ENCODE peak calls at places on chromosomes 1 and 21, in four cellular contexts. Z, Q, D and E are unnamed samples.

GRCh38 chr1:26996024-26996423 is 2.5 kb downstream of the TRNP1 start:
- DNase-seq in Q (no peak), Z (no peak), D (no peak), E (no peak)

GRCh38 chr21:46295177-46295711 is 9.1 kb downstream of the YBEY start:
- DNase-seq in Q (no peak), D (peak; percentile 39), Z (no peak), E (no peak)

GRCh38 chr1:53959664-53960250 is 13.6 kb downstream of the LRRC42 start:
- DNase-seq in Z (no peak), Q (no peak), D (peak; percentile 15), E (peak; percentile 42)

GRCh38 chr1:22508329-22508728 is 55.0 kb upstream of the EPHA8 start:
- DNase-seq in Z (no peak), Q (no peak), D (no peak), E (no peak)

GRCh38 chr1:175471039-175471800 is 272.2 kb downstream of the TNR start:
- DNase-seq in D (no peak), Z (no peak), Q (peak; percentile 47), E (no peak)

GRCh38 chr1:48524892-48525467 is 53.0 kb upstream of the SPATA6 start:
- DNase-seq in Z (no peak), Q (no peak), D (no peak), E (no peak)

GRCh38 chr1:9753121-9753531 is 70.6 kb downstream of the CLSTN1 start:
- DNase-seq in D (no peak), Z (no peak), Q (no peak), E (no peak)

GRCh38 chr1:105632342-105633196 is 1423.9 kb upstream of the PRMT6 start:
- DNase-seq in D (no peak), Q (no peak), Z (no peak), E (no peak)

GRCh38 chr21:37914211-37914900 is 1.9 kb downstream of the KCNJ6 start:
- DNase-seq in D (peak; percentile 17), Z (no peak), Q (no peak), E (peak; percentile 32)

GRCh38 chr1:67818725-67819301 is 14.5 kb downstream of the GNG12 start:
- DNase-seq in Q (no peak), D (no peak), Z (no peak), E (no peak)

GRCh38 chr1:33653226-33653625 is 180.8 kb downstream of the ZSCAN20 start:
- DNase-seq in D (no peak), Q (no peak), Z (no peak), E (no peak)

GRCh38 chr1:244920911-244921310 is 56.6 kb upstream of the HNRNPU start:
- DNase-seq in D (no peak), Q (no peak), Z (no peak), E (peak; percentile 50)

GRCh38 chr1:32733573-32734321 is 31.2 kb upstream of the SYNC start:
- DNase-seq in Q (no peak), D (peak; percentile 23), Z (no peak), E (peak; percentile 56)

GRCh38 chr1:68043443-68044090 is 6.9 kb downstream of the DIRAS3 start:
- DNase-seq in Q (no peak), D (no peak), Z (no peak), E (no peak)

GRCh38 chr1:204417231-204417997 is 5.8 kb upstream of the PPP1R15B start:
- DNase-seq in Z (no peak), Q (peak; percentile 98), D (peak; percentile 58), E (no peak)

GRCh38 chr1:44323952-44324351 is 31.1 kb downstream of the ERI3 start:
- DNase-seq in Q (no peak), Z (no peak), D (no peak), E (no peak)

GRCh38 chr1:167532964-167533824 is 14.9 kb upstream of the CD247 start:
- DNase-seq in Z (no peak), Q (no peak), D (no peak), E (no peak)

DNA sequence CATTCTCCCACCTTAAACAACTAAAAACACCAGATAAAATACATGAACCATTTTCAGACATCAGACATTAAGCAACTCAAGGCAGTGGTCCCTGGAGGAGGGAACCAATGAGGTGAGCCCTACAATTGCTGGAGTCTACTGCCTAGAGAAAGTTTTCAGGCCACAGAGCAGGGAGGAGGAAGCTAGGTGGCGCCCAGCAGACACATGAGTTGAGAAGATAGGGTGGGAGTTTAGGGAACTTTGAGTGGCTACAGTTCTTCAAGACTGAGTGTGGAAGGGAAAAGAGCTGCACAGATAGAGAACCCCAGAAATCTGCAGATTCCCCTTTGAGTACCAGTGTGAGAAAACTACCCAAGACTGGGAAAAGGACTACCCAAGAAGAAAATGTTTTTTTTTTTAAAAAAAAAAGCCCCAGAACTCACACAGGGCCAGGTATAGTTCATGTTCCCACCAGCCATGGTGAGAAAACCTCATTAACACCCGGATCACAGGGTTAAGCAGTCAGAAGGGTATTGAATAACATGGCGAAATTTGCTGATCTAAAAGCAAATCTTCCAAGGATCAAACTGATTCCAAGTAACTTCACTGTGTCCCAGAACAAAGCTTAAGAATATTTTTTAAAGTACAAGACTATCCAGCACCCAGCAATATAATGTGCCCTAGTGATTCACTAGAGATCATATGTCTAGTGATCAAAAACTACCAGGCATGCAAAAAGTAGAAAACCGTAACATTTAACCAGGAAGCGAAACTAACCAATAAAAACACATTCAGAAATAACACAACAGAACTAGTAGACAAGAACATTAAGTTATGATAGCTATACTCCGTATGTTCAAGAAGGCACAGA is 12.0 kb downstream of the ALDH9A1 start:
- DNase-seq in Q (no peak), D (peak; percentile 28), Z (no peak), E (peak; percentile 27)
- TF ChIP-seq CTCF in Q (no peak), D (no peak), Z (no peak), E (peak; percentile 35)

DNA sequence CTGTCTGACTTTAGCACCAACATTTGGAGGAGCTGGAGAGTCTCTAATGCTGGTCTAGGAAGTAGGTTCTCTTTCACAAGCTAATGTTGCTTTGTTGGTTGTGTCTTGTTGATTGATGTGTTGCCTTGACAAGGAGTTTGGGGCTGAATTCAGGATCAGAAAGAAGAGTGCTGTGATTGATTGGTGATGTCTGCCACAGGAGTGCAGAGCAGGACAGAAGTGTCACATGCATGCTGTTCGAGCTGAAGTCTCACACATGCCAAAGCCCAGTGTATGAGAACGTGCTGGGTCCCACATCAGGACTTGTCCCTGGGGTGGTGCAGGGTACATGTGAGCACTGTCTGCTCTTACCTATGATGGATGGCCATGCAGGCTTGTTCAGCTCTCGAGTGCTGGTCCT is 694.4 kb downstream of the MATN1 start:
- DNase-seq in D (no peak), Q (no peak), Z (no peak), E (no peak)
- TF ChIP-seq CTCF in D (no peak), Q (no peak), Z (no peak), E (no peak)

GRCh38 chr1:38027201-38028104 is 14.9 kb downstream of the UTP11 start:
- DNase-seq in Q (no peak), Z (no peak), D (no peak), E (no peak)
- TF ChIP-seq CTCF in Q (no peak), Z (no peak), D (no peak), E (no peak)

GRCh38 chr1:248821641-248822040 is 4.1 kb downstream of the SH3BP5L start:
- DNase-seq in D (no peak), Z (no peak), Q (no peak), E (no peak)
- TF ChIP-seq CTCF in D (no peak), Z (no peak), Q (no peak), E (no peak)

DNA sequence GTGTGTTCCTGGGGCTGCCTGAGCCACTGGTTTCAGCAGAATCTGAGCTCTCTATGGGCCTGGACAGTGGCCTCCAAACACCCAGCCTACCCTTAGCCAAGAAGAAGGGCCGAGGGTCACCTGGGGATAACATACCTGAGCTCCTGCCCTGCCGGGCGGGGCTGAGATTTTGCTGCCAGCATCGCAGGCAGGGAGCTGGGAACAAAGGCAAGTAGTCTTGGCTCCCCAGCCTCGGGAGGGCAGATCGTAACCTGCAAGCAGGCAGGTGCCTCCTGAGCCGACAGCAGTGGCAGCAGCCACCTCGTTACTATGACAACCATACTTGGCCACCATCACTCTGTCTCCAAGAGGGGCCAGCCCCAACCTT is 54.7 kb downstream of the TOMM20 start:
- DNase-seq in D (no peak), Q (no peak), Z (no peak), E (no peak)
- TF ChIP-seq CTCF in D (no peak), Q (no peak), Z (no peak), E (no peak)

DNA sequence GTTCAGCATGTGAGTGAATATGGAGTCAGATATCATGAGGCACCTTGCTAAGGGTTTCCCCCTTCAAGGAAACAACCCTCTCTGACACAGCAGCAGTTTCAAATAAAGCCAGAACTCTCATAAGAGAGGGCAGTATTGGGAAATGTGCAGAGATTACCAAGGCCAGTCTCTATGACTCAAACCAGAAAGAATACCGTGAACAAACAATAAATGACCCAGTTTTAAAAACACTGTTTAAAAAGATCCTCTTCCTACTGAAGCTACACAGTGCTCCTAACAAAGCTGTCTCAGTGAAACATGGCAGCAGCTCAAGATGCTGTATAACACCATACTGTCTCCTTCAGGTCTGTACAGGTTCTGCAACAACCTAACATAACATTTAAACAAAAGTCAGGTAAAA is 102.6 kb downstream of the KIAA0319L start:
- DNase-seq in Q (no peak), D (no peak), Z (no peak), E (no peak)
- TF ChIP-seq CTCF in Q (peak; percentile 41), D (no peak), Z (no peak), E (no peak)

DNA sequence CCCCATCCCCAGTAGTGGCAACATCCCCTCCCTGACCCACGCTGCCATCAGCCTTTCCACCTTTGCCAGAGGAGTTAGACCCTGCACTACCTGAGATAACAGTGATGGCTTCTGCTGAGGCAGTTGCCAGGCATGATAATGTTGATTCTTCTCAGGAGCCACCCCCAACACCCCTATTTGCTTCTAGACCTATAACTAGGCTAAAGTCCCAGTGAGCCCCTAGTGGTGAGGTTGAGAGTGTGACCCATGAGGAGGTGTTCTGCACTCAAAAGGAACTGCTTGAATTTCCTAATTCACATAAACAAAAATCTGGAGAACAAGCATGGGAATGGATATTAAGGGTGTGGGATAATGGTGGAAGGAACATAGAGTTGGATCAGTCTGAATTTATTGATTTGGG is 159.6 kb upstream of the COL11A1 start:
- DNase-seq in D (no peak), Q (no peak), Z (no peak), E (no peak)
- TF ChIP-seq CTCF in D (no peak), Q (no peak), Z (no peak), E (no peak)

GRCh38 chr1:248622491-248623106 is 12.3 kb downstream of the OR2T11 start:
- DNase-seq in Z (no peak), Q (no peak), D (no peak), E (peak; percentile 66)

GRCh38 chr1:248618119-248618518 is 16.8 kb downstream of the OR2T11 start:
- DNase-seq in Z (no peak), Q (no peak), D (no peak), E (no peak)

GRCh38 chr1:248613742-248614141 is 16.2 kb upstream of the OR2T10 start:
- DNase-seq in Q (no peak), D (no peak), Z (no peak), E (no peak)

DNA sequence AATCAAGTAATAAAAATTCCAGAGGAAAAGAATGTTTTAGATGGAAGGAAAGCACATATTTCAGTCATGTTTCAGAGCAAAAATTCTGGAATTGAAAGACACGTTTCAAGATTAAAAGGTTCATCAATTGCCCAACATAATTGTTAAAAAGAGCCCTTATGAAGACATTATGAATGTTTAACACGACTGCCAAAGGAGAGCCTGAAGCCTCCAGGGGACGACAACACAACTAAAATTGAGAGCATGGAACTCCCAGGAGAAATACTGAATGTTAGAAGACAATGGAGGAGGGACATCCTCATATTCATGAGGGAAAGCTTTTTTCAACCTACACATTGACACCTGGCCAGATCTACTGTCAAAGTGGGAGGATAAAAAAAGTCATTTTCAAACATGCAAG is 16.0 kb downstream of the OR2T11 start:
- DNase-seq in D (peak; percentile 77), Q (no peak), Z (peak; percentile 44), E (peak; percentile 35)
- TF ChIP-seq CTCF in D (peak; percentile 79), Q (peak; percentile 73), Z (peak; percentile 62), E (peak; percentile 63)

GRCh38 chr1:10835423-10836421 is 39.3 kb upstream of the CASZ1 start:
- DNase-seq in D (peak; percentile 14), Q (no peak), Z (no peak), E (peak; percentile 53)
- TF ChIP-seq CTCF in D (no peak), Q (no peak), Z (no peak), E (no peak)